ENCODE peak calls at places on chromosomes 11 and 22, in eight cellular contexts. Y is AG09319; G is HL-60; K is neural progenitor cell; V is nephron progenitor cell; N is fibroblast of the aortic adventitia; I is esophagus squamous epithelium; L is CD4-positive, alpha-beta T cell. O is an unnamed sample.

GRCh38 chr22:35892192-35892591 is 136.4 kb downstream of the RBFOX2 start:
- DNase-seq in Y (no peak), G (no peak), K (no peak), V (no peak), N (peak), I (no peak), L (no peak), O (peak)

GRCh38 chr22:24389680-24390079 is 37.7 kb upstream of the ADORA2A start:
- DNase-seq in Y (no peak), G (no peak), K (no peak), V (no peak), N (no peak), I (no peak), L (no peak), O (no peak)

GRCh38 chr22:37416389-37416788 is 10.9 kb downstream of the ELFN2 start:
- DNase-seq in Y (no peak), G (peak), K (no peak), V (no peak), N (no peak), I (no peak), L (no peak), O (no peak)

GRCh38 chr11:16843307-16843706 is 104.9 kb downstream of the C11orf58 start:
- DNase-seq in Y (no peak), G (no peak), K (no peak), V (no peak), N (no peak), I (no peak), L (no peak), O (no peak)

GRCh38 chr11:64429970-64430369 is 71.0 kb downstream of the RPS6KA4 start:
- DNase-seq in Y (no peak), G (no peak), K (no peak), V (no peak), N (no peak), I (no peak), L (no peak), O (no peak)

GRCh38 chr11:96235725-96236124 is 107.3 kb downstream of the MAML2 start:
- DNase-seq in Y (no peak), G (no peak), K (no peak), V (no peak), N (no peak), I (no peak), L (no peak), O (no peak)

GRCh38 chr11:119615003-119615878 is 113.8 kb downstream of the NECTIN1 start:
- DNase-seq in Y (peak), G (peak), K (no peak), V (no peak), N (peak), I (no peak), L (no peak), O (peak)

GRCh38 chr22:26471522-26471921 is 12.1 kb downstream of the HPS4 start:
- DNase-seq in Y (no peak), G (no peak), K (no peak), V (no peak), N (peak), I (no peak), L (no peak), O (peak)

GRCh38 chr22:37607912-37608476 is 640 bp upstream of the GGA1 start:
- DNase-seq in Y (no peak), G (no peak), K (no peak), V (no peak), N (no peak), I (no peak), L (no peak), O (no peak)

GRCh38 chr11:61891331-61892084 is at the start of gene FADS3:
- DNase-seq in Y (peak), G (no peak), K (peak), V (peak), N (peak), I (no peak), L (peak), O (no peak)

GRCh38 chr11:75078233-75078632 is 18.4 kb downstream of the OR2AT4 start:
- DNase-seq in Y (no peak), G (no peak), K (no peak), V (no peak), N (no peak), I (no peak), L (no peak), O (no peak)

GRCh38 chr11:35174666-35175065 is 35.7 kb downstream of the CD44 start:
- DNase-seq in Y (no peak), G (no peak), K (no peak), V (no peak), N (peak), I (no peak), L (no peak), O (peak)

GRCh38 chr22:37777122-37777687 is 30.5 kb upstream of the GCAT start:
- DNase-seq in Y (peak), G (no peak), K (no peak), V (peak), N (peak), I (no peak), L (no peak), O (peak)

GRCh38 chr22:48581206-48581766 is 1246.4 kb downstream of the BRD1 start:
- DNase-seq in Y (no peak), G (no peak), K (no peak), V (no peak), N (no peak), I (no peak), L (no peak), O (no peak)

GRCh38 chr11:2991477-2992233 is 474 bp downstream of the NAP1L4 start:
- DNase-seq in Y (no peak), G (peak), K (no peak), V (no peak), N (peak), I (no peak), L (peak), O (no peak)

GRCh38 chr11:18321991-18322711 is at the start of the genes GTF2H1 and HPS5:
- DNase-seq in Y (peak), G (peak), K (peak), V (peak), N (peak), I (peak), L (peak), O (peak)

GRCh38 chr11:68936676-68937620 is 33.3 kb downstream of the IGHMBP2 start:
- DNase-seq in Y (no peak), G (no peak), K (no peak), V (no peak), N (no peak), I (no peak), L (no peak), O (no peak)

GRCh38 chr11:762421-763072 is 14.7 kb downstream of the GATD1 start:
- DNase-seq in Y (no peak), G (peak), K (no peak), V (no peak), N (peak), I (no peak), L (no peak), O (no peak)

GRCh38 chr11:47991266-47991830 is 11.0 kb downstream of the PTPRJ start:
- DNase-seq in Y (no peak), G (peak), K (peak), V (no peak), N (no peak), I (no peak), L (no peak), O (no peak)

GRCh38 chr22:41301085-41302015 is at the start of gene ZC3H7B:
- DNase-seq in Y (peak), G (peak), K (peak), V (peak), N (peak), I (no peak), L (peak), O (peak)

GRCh38 chr22:48496226-48496845 is 1331.3 kb downstream of the BRD1 start:
- DNase-seq in Y (no peak), G (no peak), K (no peak), V (no peak), N (no peak), I (no peak), L (no peak), O (no peak)

GRCh38 chr11:4891996-4892640 is 10.4 kb downstream of the OR51T1 start:
- DNase-seq in Y (peak), G (no peak), K (no peak), V (no peak), N (peak), I (no peak), L (no peak), O (peak)
- TF ChIP-seq CTCF in Y (peak), G (no peak), K (no peak), V (no peak), N (peak), I (no peak), L (no peak), O (peak)

GRCh38 chr11:127108838-127109237 is 108.3 kb upstream of the KIRREL3 start:
- DNase-seq in Y (no peak), G (no peak), K (no peak), V (no peak), N (no peak), I (no peak), L (no peak), O (no peak)
- TF ChIP-seq CTCF in Y (no peak), G (no peak), K (no peak), V (no peak), N (no peak), I (no peak), L (no peak), O (no peak)

DNA sequence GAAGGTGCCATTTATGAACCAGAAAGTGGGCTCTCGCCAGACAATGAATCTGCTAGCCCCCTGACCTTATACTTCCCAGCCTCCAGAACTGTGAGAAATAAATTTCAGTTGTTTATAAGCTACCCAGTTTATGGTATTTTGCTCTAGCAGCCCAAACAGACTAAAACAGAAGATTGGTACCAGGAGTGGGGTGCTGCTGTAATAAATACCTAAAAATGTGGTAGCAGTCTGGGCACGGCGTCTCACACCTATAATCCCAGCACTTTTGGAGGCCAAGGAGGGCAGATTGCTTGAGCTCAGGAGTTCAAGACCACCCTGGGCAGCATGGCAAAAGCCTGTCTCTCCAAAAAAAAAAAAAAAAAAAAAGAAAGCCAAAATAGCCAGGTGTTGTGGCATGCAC is 21.3 kb downstream of the TECTA start:
- DNase-seq in Y (no peak), G (no peak), K (no peak), V (no peak), N (no peak), I (no peak), L (no peak), O (no peak)
- TF ChIP-seq CTCF in Y (no peak), G (no peak), K (no peak), V (no peak), N (no peak), I (no peak), L (no peak), O (no peak)

GRCh38 chr11:79762271-79762935 is 321.6 kb upstream of the TENM4 start:
- DNase-seq in Y (no peak), G (peak), K (peak), V (no peak), N (no peak), I (no peak), L (no peak), O (no peak)
- TF ChIP-seq CTCF in Y (no peak), G (no peak), K (peak), V (no peak), N (no peak), I (no peak), L (no peak), O (peak)

GRCh38 chr11:36818410-36818809 is 220.4 kb upstream of the RAG2 start:
- DNase-seq in Y (no peak), G (peak), K (peak), V (peak), N (peak), I (no peak), L (no peak), O (no peak)
- TF ChIP-seq CTCF in Y (peak), G (no peak), K (peak), V (peak), N (peak), I (no peak), L (no peak), O (peak)